ENCODE peak calls at places on chromosomes 3 and 15, in seven cellular contexts. W is AG04449, X is astrocyte of the spinal cord, G is endothelial cell, H is HFF-Myc, I is cardiac fibroblast, M is BJ. S is an unnamed sample.

GRCh38 chr15:27422997-27423396 is 452.0 kb downstream of the GABRG3 start:
- DNase-seq in W (no peak), H (no peak), M (no peak), I (no peak), X (no peak), G (no peak), S (no peak)

GRCh38 chr3:139629033-139629432 is 48.7 kb downstream of the NMNAT3 start:
- DNase-seq in G (no peak), W (no peak), H (no peak), I (peak), X (no peak), M (no peak), S (no peak)

GRCh38 chr3:11624161-11624560 is 19.6 kb downstream of the VGLL4 start:
- DNase-seq in G (no peak), X (no peak), I (peak), M (no peak), H (no peak), W (no peak), S (no peak)

GRCh38 chr15:91100561-91101355 is 701 bp downstream of the SV2B start:
- DNase-seq in H (no peak), W (no peak), I (peak), M (no peak), G (no peak), X (peak), S (peak)

GRCh38 chr3:50154840-50155490 is at the start of gene SEMA3F:
- DNase-seq in W (no peak), I (peak), G (peak), X (peak), M (no peak), H (no peak), S (peak)

GRCh38 chr3:134959516-134959915 is 164.5 kb downstream of the EPHB1 start:
- DNase-seq in W (no peak), H (no peak), M (no peak), G (no peak), X (no peak), I (no peak), S (no peak)

GRCh38 chr3:7506606-7507180 is 645.8 kb downstream of the GRM7 start:
- DNase-seq in W (no peak), I (peak), H (no peak), M (no peak), X (no peak), G (no peak), S (no peak)

GRCh38 chr15:78208887-78209645 is 25.3 kb downstream of the ACSBG1 start:
- DNase-seq in H (no peak), X (no peak), G (no peak), M (no peak), W (no peak), I (no peak), S (no peak)

GRCh38 chr3:172111163-172111562 is 71.8 kb downstream of the FNDC3B start:
- DNase-seq in X (no peak), M (no peak), G (no peak), H (no peak), I (no peak), W (no peak), S (no peak)

GRCh38 chr15:43105077-43105769 is 615 bp downstream of the UBR1 start:
- DNase-seq in H (no peak), G (peak), X (no peak), W (no peak), I (no peak), M (no peak), S (no peak)

GRCh38 chr3:173096994-173097785 is 43.8 kb downstream of the SPATA16 start:
- DNase-seq in X (no peak), I (peak), H (no peak), G (no peak), W (no peak), M (no peak), S (no peak)

GRCh38 chr3:107346559-107346958 is 30.7 kb upstream of the CCDC54 start:
- DNase-seq in H (no peak), I (no peak), G (no peak), X (no peak), M (no peak), W (no peak), S (no peak)

GRCh38 chr3:71990545-71990944 is 205.6 kb upstream of the PROK2 start:
- DNase-seq in G (no peak), M (no peak), W (no peak), H (no peak), I (no peak), X (no peak), S (no peak)

GRCh38 chr3:97981886-97982285 is 9.7 kb upstream of the RIOX2 start:
- DNase-seq in M (no peak), H (no peak), W (no peak), X (peak), I (peak), G (no peak), S (no peak)

GRCh38 chr3:179297971-179298725 is 24.7 kb upstream of the ZNF639 start:
- DNase-seq in M (no peak), X (peak), G (no peak), W (no peak), I (peak), H (no peak), S (no peak)

GRCh38 chr3:185176756-185177359 is 24.0 kb upstream of the C3orf70 start:
- DNase-seq in X (peak), M (no peak), W (no peak), H (no peak), I (peak), G (peak), S (peak)

GRCh38 chr15:74783072-74783807 is 1.4 kb downstream of the CSK start:
- DNase-seq in W (no peak), X (no peak), I (peak), G (no peak), M (no peak), H (no peak), S (no peak)

GRCh38 chr3:56775356-56775914 is 26.3 kb downstream of the ARHGEF3 start:
- DNase-seq in W (no peak), H (no peak), I (no peak), X (no peak), G (no peak), M (no peak), S (no peak)

GRCh38 chr15:34490421-34491193 is 53.0 kb upstream of the GOLGA8A start:
- DNase-seq in G (no peak), X (no peak), W (no peak), M (no peak), I (no peak), H (no peak), S (peak)

GRCh38 chr3:46113608-46114007 is 86.3 kb upstream of the XCR1 start:
- DNase-seq in G (no peak), X (no peak), W (no peak), H (no peak), I (peak), M (no peak), S (no peak)

GRCh38 chr15:78985859-78986470 is 41.1 kb upstream of the CTSH start:
- DNase-seq in H (no peak), I (no peak), X (no peak), G (no peak), M (no peak), W (no peak), S (no peak)

GRCh38 chr3:183114374-183114773 is 15.1 kb upstream of the MCCC1 start:
- DNase-seq in W (no peak), G (no peak), X (no peak), I (no peak), M (no peak), H (no peak), S (no peak)

GRCh38 chr3:69669070-69669469 is 70.2 kb upstream of the MITF start:
- DNase-seq in M (no peak), X (no peak), W (no peak), I (peak), G (no peak), H (no peak), S (no peak)

GRCh38 chr3:185502987-185503386 is 4.2 kb upstream of the TMEM41A start:
- DNase-seq in X (no peak), M (no peak), W (no peak), I (no peak), H (no peak), G (no peak), S (no peak)

GRCh38 chr3:13105181-13105580 is 32.0 kb upstream of the IQSEC1 start:
- DNase-seq in X (no peak), M (no peak), H (no peak), I (no peak), G (no peak), W (no peak), S (no peak)

GRCh38 chr15:77645602-77646001 is 12.9 kb upstream of the LINGO1 start:
- DNase-seq in X (no peak), I (no peak), W (no peak), G (no peak), H (no peak), M (no peak), S (no peak)

GRCh38 chr15:67941643-67942315 is 101.9 kb upstream of the RNU6-1 start:
- DNase-seq in M (no peak), H (no peak), I (peak), G (no peak), W (no peak), X (no peak), S (no peak)

GRCh38 chr15:84883433-84883832 is 1.0 kb upstream of the SLC28A1 start:
- DNase-seq in G (no peak), W (no peak), M (no peak), H (no peak), I (peak), X (no peak), S (no peak)

GRCh38 chr15:77546050-77546501 is 86.6 kb downstream of the LINGO1 start:
- DNase-seq in I (peak), H (peak), M (no peak), X (peak), W (peak), G (no peak), S (no peak)

GRCh38 chr15:101533371-101534140 is 44.0 kb upstream of the PCSK6 start:
- DNase-seq in M (no peak), I (no peak), G (no peak), W (no peak), X (no peak), H (no peak), S (no peak)

GRCh38 chr3:52380023-52380422 is 63.9 kb downstream of the DNAH1 start:
- DNase-seq in X (no peak), M (no peak), W (no peak), H (no peak), I (no peak), G (no peak), S (no peak)

GRCh38 chr3:52372822-52373504 is 56.8 kb downstream of the DNAH1 start:
- DNase-seq in M (no peak), G (peak), I (no peak), H (no peak), X (no peak), W (no peak), S (peak)

GRCh38 chr3:52379610-52380009 is 63.5 kb downstream of the DNAH1 start:
- DNase-seq in G (no peak), H (no peak), X (no peak), M (no peak), I (no peak), W (no peak), S (no peak)

GRCh38 chr3:52373676-52374075 is 57.6 kb downstream of the DNAH1 start:
- DNase-seq in G (no peak), I (no peak), W (no peak), H (no peak), X (no peak), M (no peak), S (no peak)

DNA sequence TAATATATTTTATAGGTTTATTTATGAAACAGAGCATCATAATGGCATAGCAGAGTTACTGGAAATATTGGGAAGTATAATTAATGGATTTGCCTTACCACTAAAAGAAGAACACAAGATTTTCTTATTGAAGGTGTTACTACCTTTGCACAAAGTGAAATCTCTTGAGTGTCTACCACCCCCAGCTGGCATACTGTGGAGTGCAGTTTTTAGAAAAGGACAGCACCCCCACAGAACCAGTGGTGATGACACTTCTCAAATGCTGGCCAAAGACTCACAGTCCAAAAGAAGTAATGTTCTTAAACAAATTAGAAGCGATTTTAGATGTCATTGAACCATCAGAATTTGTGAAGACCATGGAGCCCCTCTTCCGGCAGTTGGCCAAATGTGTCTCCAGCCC is 58.1 kb downstream of the DNAH1 start:
- DNase-seq in W (no peak), I (no peak), H (no peak), M (no peak), G (no peak), X (no peak), S (no peak)
- TF ChIP-seq CTCF in W (no peak), I (peak), H (no peak), M (no peak), G (no peak), X (no peak), S (no peak)

GRCh38 chr3:128620268-128620691 is 30.3 kb downstream of the RPN1 start:
- DNase-seq in W (no peak), G (no peak), M (no peak), H (no peak), I (no peak), X (no peak), S (no peak)
- TF ChIP-seq CTCF in W (no peak), G (no peak), M (no peak), H (peak), I (no peak), X (no peak), S (no peak)

DNA sequence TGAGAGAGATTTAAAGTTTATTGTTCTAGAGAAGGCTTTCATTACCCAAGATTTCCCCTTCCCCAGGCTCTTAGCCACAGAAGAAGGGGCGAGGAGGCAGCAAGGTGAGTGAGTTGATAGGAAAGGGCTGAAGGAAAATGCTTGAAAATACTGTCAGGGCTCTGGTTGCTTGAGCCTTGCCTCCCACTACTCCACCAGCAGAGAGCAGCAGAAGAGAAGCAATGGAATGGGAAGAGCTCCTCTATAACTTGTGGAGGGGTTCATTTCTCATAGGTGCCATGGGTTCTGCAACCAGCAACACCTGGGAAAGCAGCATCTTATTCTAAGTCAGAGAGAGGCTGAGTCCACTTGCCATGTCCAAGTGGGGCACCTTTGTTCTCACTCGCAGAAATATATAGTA is 184.0 kb upstream of the CNTN6 start:
- DNase-seq in H (no peak), M (no peak), X (no peak), W (no peak), G (no peak), I (peak), S (no peak)
- TF ChIP-seq CTCF in H (no peak), M (no peak), X (peak), W (no peak), G (no peak), I (peak), S (peak)

GRCh38 chr3:152360303-152360702 is 91.6 kb downstream of the MBNL1 start:
- DNase-seq in W (no peak), X (no peak), I (no peak), H (no peak), G (no peak), M (no peak), S (no peak)
- TF ChIP-seq CTCF in W (no peak), X (no peak), I (no peak), H (no peak), G (no peak), M (no peak), S (no peak)

GRCh38 chr15:80309769-80310384 is 57.9 kb upstream of the CTXND1 start:
- DNase-seq in W (peak), M (no peak), I (peak), G (peak), H (no peak), X (peak), S (peak)
- TF ChIP-seq CTCF in W (peak), M (peak), I (peak), G (peak), H (peak), X (peak), S (peak)

DNA sequence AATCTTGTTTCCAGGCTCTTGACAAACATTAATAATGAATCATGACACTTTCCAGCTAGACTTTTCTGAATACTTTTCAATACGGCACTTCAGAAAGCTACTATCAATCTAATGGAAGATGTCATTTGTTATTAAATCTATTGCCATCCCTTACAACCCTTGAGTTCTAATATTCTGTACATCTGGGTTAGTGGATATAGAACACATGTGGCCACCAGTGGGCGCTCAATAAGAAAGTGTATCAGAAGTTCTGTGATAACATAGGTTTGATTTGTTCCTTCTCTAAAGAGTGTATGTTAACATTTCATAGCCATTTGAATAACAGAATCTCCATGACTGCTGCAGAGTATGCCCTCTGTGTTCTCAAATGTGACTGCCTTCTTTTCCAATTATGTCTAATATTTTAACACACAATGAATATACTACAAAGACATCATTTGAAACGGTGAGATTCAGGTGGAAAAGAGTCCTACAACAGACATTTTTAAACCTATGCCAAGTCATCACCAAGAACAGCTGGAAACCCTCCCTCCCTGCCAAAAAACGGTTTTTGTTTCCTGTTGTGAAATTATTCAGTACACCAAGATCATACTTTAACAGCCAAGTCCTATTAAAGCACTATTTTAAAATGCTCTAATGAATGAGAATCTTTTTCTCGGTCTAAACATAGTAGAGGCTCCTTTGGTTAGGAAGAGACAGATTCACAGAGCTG is 22.2 kb downstream of the ALDH1A2 start:
- DNase-seq in W (no peak), M (no peak), I (peak), H (no peak), G (peak), X (peak), S (peak)
- TF ChIP-seq CTCF in W (peak), M (peak), I (peak), H (peak), G (peak), X (peak), S (peak)

DNA sequence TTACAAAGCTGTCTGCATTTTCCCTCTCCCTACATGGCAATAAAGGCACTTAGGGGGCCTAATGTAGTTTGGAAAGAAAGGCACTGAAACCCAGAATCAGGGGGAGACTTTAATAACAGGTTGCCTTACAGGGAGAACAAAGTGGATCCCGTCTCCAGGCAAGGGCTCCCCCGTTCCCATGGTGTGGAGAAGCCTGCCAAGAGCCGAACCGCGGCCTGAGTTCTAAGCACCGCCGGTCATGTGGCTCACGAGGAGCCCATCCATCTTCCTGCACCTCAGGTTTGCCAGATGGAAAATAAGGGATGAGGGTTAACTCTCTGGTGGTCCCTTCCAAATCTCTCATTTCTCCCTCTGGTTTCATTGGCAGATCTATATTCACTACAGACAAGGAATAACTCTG is 31.9 kb downstream of the RORA start:
- DNase-seq in H (no peak), I (no peak), X (no peak), M (no peak), G (no peak), W (no peak), S (no peak)
- TF ChIP-seq CTCF in H (no peak), I (no peak), X (no peak), M (no peak), G (no peak), W (no peak), S (no peak)

GRCh38 chr15:32029409-32029861 is 880 bp upstream of the CHRNA7 start:
- DNase-seq in G (peak), M (no peak), H (no peak), I (no peak), X (peak), W (no peak), S (peak)
- TF ChIP-seq CTCF in G (no peak), M (peak), H (peak), I (no peak), X (peak), W (peak), S (peak)

DNA sequence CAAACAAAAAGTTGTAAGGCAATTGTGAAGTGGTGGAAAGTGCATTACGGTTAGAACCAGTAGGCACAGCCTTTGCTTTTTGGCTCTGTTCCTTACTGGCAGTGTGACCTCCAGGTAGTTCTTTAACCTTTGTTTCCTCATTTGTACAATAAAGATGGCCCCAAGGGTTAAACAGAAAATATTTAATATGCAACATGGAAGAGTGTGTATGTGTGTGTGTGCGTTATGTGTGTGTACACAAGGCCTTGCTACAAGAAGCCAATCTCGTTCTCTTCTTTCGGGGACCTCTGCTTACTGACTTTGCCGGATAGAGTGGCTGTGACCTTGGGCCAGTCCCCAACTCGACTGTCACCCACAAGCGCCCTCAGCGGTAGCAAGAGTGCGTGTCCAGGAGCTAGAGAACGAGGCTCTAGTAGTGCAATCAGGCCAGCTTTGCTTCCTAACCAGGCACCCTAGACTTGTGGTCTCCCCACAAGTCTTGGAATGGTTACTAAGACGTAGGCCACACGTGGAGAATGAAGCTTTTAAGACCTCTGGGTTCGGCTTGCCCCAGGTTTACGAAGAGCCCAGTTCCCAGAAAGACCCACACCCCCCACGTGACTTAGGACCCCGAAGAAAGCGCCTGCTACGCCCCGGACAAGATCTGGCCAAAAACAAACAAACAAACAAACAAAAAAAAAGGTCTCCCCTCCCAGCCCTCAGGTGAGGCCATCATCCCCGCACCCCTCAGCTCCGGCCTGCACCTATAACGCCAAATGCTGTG is 593 bp downstream of the CIAO2A start:
- DNase-seq in W (no peak), I (peak), H (no peak), X (peak), G (peak), M (no peak), S (peak)
- TF ChIP-seq CTCF in W (no peak), I (peak), H (no peak), X (peak), G (no peak), M (peak), S (no peak)

S was measured in nephron progenitor cell.